ENCODE peak calls at places on chromosomes 6 and 20, in nine cellular contexts. K, C, M, S, O, Z, T, N and W are unnamed samples.

GRCh38 chr6:72464791-72465691 is 156.8 kb upstream of the KCNQ5 start:
- DNase-seq in Z (no peak), S (no peak), M (no peak), N (no peak), O (peak), T (no peak), C (peak), K (peak), W (peak)

GRCh38 chr6:170212051-170212756 is 78.7 kb downstream of the DLL1 start:
- DNase-seq in M (peak), C (no peak), O (no peak), Z (no peak), K (no peak), S (peak), N (no peak), T (no peak), W (no peak)

GRCh38 chr6:113695506-113695905 is 161.6 kb upstream of the MARCKS start:
- DNase-seq in K (peak), N (no peak), T (no peak), M (no peak), S (no peak), Z (no peak), C (peak), O (no peak), W (peak)

GRCh38 chr6:36131517-36132220 is 1.4 kb downstream of the MAPK13 start:
- DNase-seq in O (peak), N (no peak), Z (no peak), T (peak), S (no peak), K (no peak), M (peak), C (peak), W (peak)

GRCh38 chr6:55888917-55889316 is 13.5 kb upstream of the BMP5 start:
- DNase-seq in T (no peak), Z (no peak), M (no peak), C (no peak), S (no peak), K (no peak), N (no peak), O (no peak), W (no peak)

GRCh38 chr6:170062904-170063220 is 228.0 kb downstream of the DLL1 start:
- DNase-seq in K (no peak), S (peak), C (no peak), N (no peak), M (no peak), T (peak), Z (peak), O (no peak), W (no peak)

GRCh38 chr6:123189805-123190204 is 193.8 kb downstream of the CLVS2 start:
- DNase-seq in M (no peak), K (no peak), N (no peak), T (no peak), S (no peak), O (no peak), Z (no peak), C (no peak), W (no peak)

GRCh38 chr20:26163890-26164289 is 467.2 kb upstream of the ZNF337 start:
- DNase-seq in T (no peak), K (peak), N (no peak), O (peak), C (peak), M (no peak), Z (no peak), S (no peak), W (peak)

GRCh38 chr6:155224618-155225017 is 39.2 kb upstream of the CLDN20 start:
- DNase-seq in O (peak), N (no peak), K (no peak), Z (no peak), M (no peak), S (no peak), T (no peak), C (peak), W (peak)

GRCh38 chr20:24164360-24164759 is 175.8 kb upstream of the GGTLC1 start:
- DNase-seq in S (peak), K (no peak), C (peak), T (no peak), O (peak), N (no peak), M (no peak), Z (no peak), W (no peak)
- TF ChIP-seq CTCF in S (peak), K (peak), C (peak), T (no peak), O (peak), N (peak), M (no peak), Z (peak), W (no peak)

DNA sequence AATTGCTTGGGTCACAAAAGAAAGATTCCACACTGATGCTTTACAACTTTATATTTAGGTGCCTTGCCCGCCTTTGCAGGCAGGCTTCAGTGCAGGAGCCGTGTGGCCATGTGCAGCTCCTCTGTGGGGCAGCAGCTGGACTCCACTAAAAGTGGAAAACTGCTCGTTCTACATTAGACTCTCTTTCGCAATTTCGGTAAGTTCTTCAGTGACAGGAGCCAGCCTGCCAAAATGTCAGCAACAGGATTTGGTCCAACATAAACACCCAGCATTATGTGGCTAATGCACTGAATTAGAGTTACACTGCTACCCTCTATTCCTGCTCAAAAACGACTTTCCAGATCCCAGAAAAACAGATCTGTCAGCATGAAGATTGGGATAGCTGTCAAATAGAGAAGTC is 174.4 kb upstream of the KCNK16 start:
- DNase-seq in M (peak), C (peak), Z (peak), O (no peak), T (peak), K (peak), S (no peak), N (peak), W (peak)
- TF ChIP-seq CTCF in M (no peak), C (no peak), Z (no peak), O (no peak), T (no peak), K (peak), S (no peak), N (no peak), W (no peak)

GRCh38 chr20:49557449-49557848 is 10.5 kb downstream of the PTGIS start:
- DNase-seq in M (no peak), N (no peak), Z (no peak), T (no peak), C (no peak), K (no peak), O (no peak), S (no peak), W (no peak)

GRCh38 chr20:49548371-49548947 is 19.5 kb downstream of the PTGIS start:
- DNase-seq in M (no peak), O (no peak), T (no peak), Z (no peak), C (no peak), S (no peak), K (no peak), N (no peak), W (no peak)

GRCh38 chr20:49549806-49550551 is 18.0 kb downstream of the PTGIS start:
- DNase-seq in M (no peak), K (no peak), C (no peak), N (no peak), O (no peak), S (no peak), T (no peak), Z (no peak), W (no peak)

GRCh38 chr20:49552007-49552406 is 15.9 kb downstream of the PTGIS start:
- DNase-seq in T (no peak), Z (no peak), C (no peak), S (no peak), M (no peak), N (no peak), K (no peak), O (no peak), W (no peak)
- TF ChIP-seq CTCF in T (no peak), Z (no peak), C (no peak), S (no peak), M (no peak), N (no peak), K (no peak), O (no peak), W (no peak)

GRCh38 chr6:50817638-50817950 is 1.1 kb upstream of the TFAP2B start:
- DNase-seq in O (no peak), C (no peak), N (no peak), S (no peak), M (no peak), Z (no peak), K (no peak), T (no peak), W (no peak)

GRCh38 chr6:50816115-50816675 is 2.5 kb upstream of the TFAP2B start:
- DNase-seq in O (peak), M (no peak), K (no peak), C (peak), T (no peak), N (peak), Z (peak), S (peak), W (peak)

GRCh38 chr6:50818673-50819072 is at the start of gene TFAP2B:
- DNase-seq in S (no peak), C (no peak), Z (no peak), T (no peak), N (no peak), M (no peak), K (no peak), O (no peak), W (no peak)

GRCh38 chr6:50816947-50817637 is 1.6 kb upstream of the TFAP2B start:
- DNase-seq in Z (no peak), O (no peak), K (no peak), N (no peak), S (no peak), C (no peak), M (no peak), T (no peak), W (no peak)

GRCh38 chr6:50815436-50816114 is 3.1 kb upstream of the TFAP2B start:
- DNase-seq in O (peak), C (peak), T (no peak), S (no peak), M (no peak), K (no peak), Z (no peak), N (no peak), W (peak)
- TF ChIP-seq CTCF in O (peak), C (peak), T (no peak), S (no peak), M (no peak), K (peak), Z (no peak), N (no peak), W (peak)

GRCh38 chr6:153059757-153060156 is 57.2 kb upstream of the MTRF1L start:
- DNase-seq in O (no peak), S (no peak), Z (no peak), K (no peak), N (no peak), C (no peak), M (no peak), T (no peak), W (peak)
- TF ChIP-seq CTCF in O (no peak), S (no peak), Z (no peak), K (peak), N (no peak), C (no peak), M (no peak), T (no peak), W (peak)

GRCh38 chr6:106750146-106750900 is 120.9 kb downstream of the QRSL1 start:
- DNase-seq in K (no peak), Z (no peak), T (no peak), M (peak), C (no peak), N (no peak), S (peak), O (peak), W (peak)

GRCh38 chr6:106754215-106754614 is 124.8 kb downstream of the QRSL1 start:
- DNase-seq in S (no peak), K (no peak), C (no peak), N (no peak), Z (no peak), M (no peak), O (no peak), T (no peak), W (no peak)

GRCh38 chr6:106752641-106753040 is 123.3 kb downstream of the QRSL1 start:
- DNase-seq in T (no peak), Z (no peak), N (no peak), K (no peak), C (no peak), O (no peak), M (no peak), S (no peak), W (no peak)

GRCh38 chr6:106749611-106750010 is 120.2 kb downstream of the QRSL1 start:
- DNase-seq in N (no peak), S (no peak), K (no peak), C (no peak), M (no peak), T (no peak), Z (no peak), O (peak), W (peak)

GRCh38 chr6:106751501-106752252 is 122.3 kb downstream of the QRSL1 start:
- DNase-seq in C (no peak), S (no peak), O (peak), Z (no peak), T (no peak), N (no peak), M (no peak), K (no peak), W (peak)
- TF ChIP-seq CTCF in C (no peak), S (no peak), O (no peak), Z (no peak), T (no peak), N (no peak), M (no peak), K (no peak), W (no peak)

GRCh38 chr20:24994186-24994465 is 1.6 kb upstream of the APMAP start:
- DNase-seq in T (no peak), K (no peak), S (no peak), M (no peak), O (no peak), Z (no peak), N (no peak), C (no peak), W (no peak)

GRCh38 chr20:24993337-24994185 is 1.0 kb upstream of the APMAP start:
- DNase-seq in K (no peak), O (peak), S (no peak), Z (no peak), C (peak), M (peak), N (no peak), T (no peak), W (peak)

GRCh38 chr20:24996449-24997195 is 4.1 kb upstream of the APMAP start:
- DNase-seq in S (no peak), N (no peak), C (no peak), Z (no peak), K (no peak), O (no peak), T (no peak), M (peak), W (no peak)

GRCh38 chr20:24995741-24996448 is 3.3 kb upstream of the APMAP start:
- DNase-seq in T (no peak), N (no peak), K (no peak), S (no peak), C (no peak), M (peak), Z (no peak), O (peak), W (peak)

DNA sequence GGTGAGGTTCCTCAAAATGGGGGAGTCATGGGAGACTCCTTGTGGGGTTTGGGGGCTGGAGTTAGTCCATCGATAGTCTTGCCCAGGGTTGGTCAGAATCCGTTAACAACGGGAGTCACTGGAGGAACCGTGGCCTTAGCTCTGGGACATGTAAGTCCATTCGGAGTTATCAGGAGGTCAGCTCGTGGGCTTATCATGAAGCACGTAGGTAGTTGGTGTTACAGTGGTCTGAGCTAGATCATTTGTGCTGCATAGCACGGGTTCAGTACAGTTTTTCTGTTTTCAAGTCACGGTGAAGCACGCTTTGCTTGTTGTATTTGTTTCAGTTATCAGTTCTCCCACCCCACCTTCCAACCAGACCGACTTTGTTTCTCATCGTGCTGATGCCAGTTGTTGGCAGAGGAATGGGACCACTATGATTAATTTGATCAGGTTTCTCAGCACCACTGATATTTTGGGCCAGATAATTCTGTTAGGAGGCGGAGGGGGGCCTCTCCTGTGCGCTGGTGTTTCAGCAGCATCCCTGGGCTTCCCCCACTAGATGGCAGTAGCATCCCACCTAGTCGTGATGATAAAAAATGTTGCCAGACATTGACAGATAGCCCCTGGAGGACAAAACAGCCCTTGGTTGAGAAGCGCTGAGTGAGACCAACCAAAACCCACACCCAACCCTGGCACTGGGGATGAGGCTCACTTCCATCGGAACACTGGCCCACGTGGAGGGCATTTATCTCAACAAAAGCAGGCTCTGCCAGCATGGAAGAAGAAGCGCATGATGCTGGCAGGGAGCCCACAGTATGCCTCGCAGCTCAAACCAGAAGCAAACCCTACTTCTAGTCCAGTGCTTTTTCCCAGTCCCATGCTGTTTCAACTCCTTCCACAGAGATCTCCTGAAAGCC is 2.2 kb upstream of the APMAP start:
- DNase-seq in O (peak), N (peak), T (peak), M (peak), S (peak), Z (peak), K (no peak), C (peak), W (peak)
- TF ChIP-seq CTCF in O (peak), N (peak), T (peak), M (peak), S (peak), Z (peak), K (peak), C (peak), W (peak)

GRCh38 chr6:52670502-52671409 is at the start of gene TMEM14A:
- DNase-seq in M (peak), K (peak), Z (peak), C (peak), S (peak), T (peak), O (peak), N (peak), W (peak)

GRCh38 chr6:52672422-52673025 is 1.6 kb downstream of the TMEM14A start:
- DNase-seq in Z (no peak), K (no peak), M (no peak), C (no peak), T (no peak), N (no peak), S (no peak), O (peak), W (peak)

DNA sequence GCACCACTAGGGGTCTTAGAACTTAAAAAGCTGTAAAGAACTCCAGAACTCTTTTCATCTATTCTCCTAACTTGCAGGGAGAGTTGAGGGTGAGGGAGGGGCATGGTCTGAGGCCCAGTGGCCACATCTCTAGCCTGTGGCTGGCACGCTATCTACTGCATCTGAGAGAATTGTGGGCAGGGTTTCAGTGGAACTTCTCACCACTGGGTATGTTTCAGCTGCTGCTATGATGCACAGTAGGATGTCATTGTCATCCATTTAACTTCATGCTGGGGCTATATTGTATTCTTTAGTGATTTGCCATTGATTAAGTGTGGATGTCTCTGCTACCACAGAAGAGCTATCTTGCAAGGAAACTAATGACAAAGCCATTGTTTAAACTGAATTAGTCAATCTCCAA is 4.5 kb downstream of the TMEM14A start:
- DNase-seq in S (no peak), K (no peak), N (no peak), C (no peak), M (no peak), T (no peak), Z (no peak), O (no peak), W (no peak)
- TF ChIP-seq CTCF in S (no peak), K (no peak), N (no peak), C (no peak), M (no peak), T (no peak), Z (no peak), O (no peak), W (no peak)

GRCh38 chr20:1802385-1803215 is 92.6 kb upstream of the SIRPA start:
- DNase-seq in C (peak), S (peak), N (peak), M (peak), O (peak), Z (peak), T (no peak), K (no peak), W (peak)

GRCh38 chr20:1798982-1799381 is 96.2 kb upstream of the SIRPA start:
- DNase-seq in T (no peak), Z (no peak), K (no peak), M (no peak), N (no peak), C (no peak), O (no peak), S (no peak), W (no peak)

GRCh38 chr20:1801551-1801950 is 93.7 kb upstream of the SIRPA start:
- DNase-seq in S (no peak), M (peak), T (no peak), O (no peak), K (no peak), N (no peak), C (no peak), Z (no peak), W (no peak)

GRCh38 chr20:1800180-1800579 is 95.0 kb upstream of the SIRPA start:
- DNase-seq in O (no peak), T (no peak), Z (no peak), C (no peak), N (no peak), S (no peak), M (no peak), K (no peak), W (no peak)

DNA sequence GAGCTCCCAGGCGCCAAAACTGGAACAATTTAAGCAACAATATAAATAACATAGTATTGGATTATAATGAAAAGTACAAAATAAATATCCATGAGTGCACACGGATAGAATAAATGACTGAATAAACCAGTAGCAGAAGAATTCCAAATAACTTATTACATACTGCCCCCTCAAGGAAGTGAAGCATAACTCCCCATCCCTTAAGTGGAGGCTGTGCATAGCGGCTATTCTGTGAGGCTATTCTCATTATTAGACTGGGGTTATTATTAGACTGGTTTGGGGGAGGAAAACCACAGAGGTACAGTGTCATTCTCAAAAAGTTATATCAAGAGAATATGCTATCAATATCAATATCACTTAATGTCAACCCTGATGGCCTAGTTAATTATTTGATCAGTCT is 94.4 kb upstream of the SIRPA start:
- DNase-seq in M (no peak), S (no peak), K (no peak), Z (no peak), C (peak), N (no peak), O (peak), T (no peak), W (peak)
- TF ChIP-seq CTCF in M (peak), S (peak), K (peak), Z (peak), C (peak), N (peak), O (peak), T (no peak), W (peak)

GRCh38 chr20:48986899-48987298 is 59.2 kb upstream of the CSE1L start:
- DNase-seq in M (no peak), O (peak), T (no peak), N (no peak), Z (no peak), K (no peak), C (peak), S (no peak), W (peak)
- TF ChIP-seq CTCF in M (no peak), O (peak), T (no peak), N (peak), Z (no peak), K (peak), C (peak), S (no peak), W (peak)